ENCODE peak calls at places on chromosomes 4 and X, in five cellular contexts. One of them, this sample, is unnamed.

GRCh38 chr4:133799916-133800315 is 401.7 kb downstream of the PABPC4L start:
- DNase-seq in mucosa of descending colon: no peak
- DNase-seq in BJ: no peak
- DNase-seq in A549: no peak
- DNase-seq in cardiac fibroblast: peak
- DNase-seq in this sample: no peak

GRCh38 chrX:44871114-44871645 is 1.8 kb upstream of the KDM6A start:
- DNase-seq in mucosa of descending colon: no peak
- DNase-seq in BJ: no peak
- DNase-seq in A549: no peak
- DNase-seq in cardiac fibroblast: peak
- DNase-seq in this sample: peak

GRCh38 chr4:38323141-38323634 is 340.8 kb upstream of the KLF3 start:
- DNase-seq in mucosa of descending colon: no peak
- DNase-seq in BJ: no peak
- DNase-seq in A549: peak
- DNase-seq in cardiac fibroblast: no peak
- DNase-seq in this sample: no peak

GRCh38 chr4:185469539-185470154 is 1.9 kb downstream of the CCDC110 start:
- DNase-seq in BJ: no peak
- DNase-seq in cardiac fibroblast: no peak
- DNase-seq in A549: no peak
- DNase-seq in mucosa of descending colon: no peak
- DNase-seq in this sample: no peak

GRCh38 chrX:150768580-150769190 is 75.5 kb downstream of the MTMR1 start:
- DNase-seq in cardiac fibroblast: no peak
- DNase-seq in A549: no peak
- DNase-seq in mucosa of descending colon: peak
- DNase-seq in BJ: no peak
- DNase-seq in this sample: no peak

GRCh38 chr4:115720611-115721010 is 607.2 kb upstream of the NDST4 start:
- DNase-seq in BJ: no peak
- DNase-seq in cardiac fibroblast: no peak
- DNase-seq in mucosa of descending colon: no peak
- DNase-seq in A549: no peak
- DNase-seq in this sample: no peak

GRCh38 chrX:136950206-136950605 is 69.7 kb upstream of the RBMX start:
- DNase-seq in cardiac fibroblast: no peak
- DNase-seq in A549: no peak
- DNase-seq in mucosa of descending colon: no peak
- DNase-seq in BJ: no peak
- DNase-seq in this sample: no peak

GRCh38 chr4:38034986-38035882 is 75.0 kb downstream of the PTTG2 start:
- DNase-seq in A549: peak
- DNase-seq in BJ: no peak
- DNase-seq in cardiac fibroblast: peak
- DNase-seq in mucosa of descending colon: no peak
- DNase-seq in this sample: peak

GRCh38 chrX:152926279-152926678 is 28.4 kb downstream of the ZNF185 start:
- DNase-seq in BJ: no peak
- DNase-seq in cardiac fibroblast: peak
- DNase-seq in A549: peak
- DNase-seq in mucosa of descending colon: no peak
- DNase-seq in this sample: peak

GRCh38 chr4:54746228-54746627 is 88.5 kb downstream of the KIT start:
- DNase-seq in BJ: peak
- DNase-seq in cardiac fibroblast: no peak
- DNase-seq in A549: no peak
- DNase-seq in mucosa of descending colon: no peak
- DNase-seq in this sample: no peak

GRCh38 chr4:121989715-121990114 is 37.9 kb upstream of the TRPC3 start:
- DNase-seq in cardiac fibroblast: peak
- DNase-seq in mucosa of descending colon: no peak
- DNase-seq in A549: no peak
- DNase-seq in BJ: no peak
- DNase-seq in this sample: peak

GRCh38 chr4:7915875-7916242 is 23.8 kb downstream of the AFAP1 start:
- DNase-seq in A549: no peak
- DNase-seq in BJ: no peak
- DNase-seq in mucosa of descending colon: no peak
- DNase-seq in cardiac fibroblast: no peak
- DNase-seq in this sample: no peak
- TF ChIP-seq CTCF in A549: no peak
- TF ChIP-seq CTCF in BJ: no peak
- TF ChIP-seq CTCF in mucosa of descending colon: no peak
- TF ChIP-seq CTCF in cardiac fibroblast: no peak
- TF ChIP-seq CTCF in this sample: no peak

DNA sequence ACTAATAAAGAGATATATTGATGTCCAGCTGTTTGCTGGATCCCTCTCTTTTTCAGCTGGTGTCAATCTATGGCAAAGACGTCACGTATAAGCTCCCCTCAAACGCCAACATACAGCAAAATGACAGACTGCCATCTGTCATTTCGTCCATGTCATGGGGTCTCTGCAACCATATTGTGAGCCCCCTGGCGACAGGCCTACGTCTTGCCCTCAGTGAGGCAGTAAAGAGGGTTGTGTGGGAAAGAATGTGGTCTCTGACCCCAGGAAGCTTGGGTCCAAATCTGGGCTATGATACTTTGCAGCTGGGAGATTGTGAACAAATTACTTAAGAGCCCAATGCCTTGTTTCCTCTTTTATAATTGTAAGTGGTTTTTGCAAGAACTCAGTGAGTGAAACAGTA is 7.4 kb downstream of the SUPT20HL2 start:
- DNase-seq in mucosa of descending colon: no peak
- DNase-seq in A549: no peak
- DNase-seq in BJ: no peak
- DNase-seq in cardiac fibroblast: no peak
- DNase-seq in this sample: no peak
- TF ChIP-seq CTCF in mucosa of descending colon: no peak
- TF ChIP-seq CTCF in A549: no peak
- TF ChIP-seq CTCF in BJ: no peak
- TF ChIP-seq CTCF in cardiac fibroblast: no peak
- TF ChIP-seq CTCF in this sample: no peak

DNA sequence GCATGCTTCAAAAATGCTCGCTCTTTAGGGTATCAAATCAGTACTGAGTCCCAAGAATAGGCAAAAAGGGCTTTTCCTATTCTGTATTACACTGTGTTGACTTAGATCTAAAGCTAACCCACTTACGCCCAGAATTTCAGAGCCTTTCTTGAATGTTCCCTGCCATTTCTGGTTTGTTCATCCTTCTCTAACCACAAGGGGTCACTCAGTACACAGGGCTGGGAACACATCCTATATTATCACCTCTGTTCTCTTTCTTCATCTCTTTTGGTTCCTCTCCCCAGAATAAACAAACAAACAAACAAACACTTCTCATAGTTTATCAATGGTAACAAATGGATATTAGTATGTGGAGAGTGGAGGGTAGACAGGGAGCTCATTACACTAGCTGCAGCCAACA is 25.5 kb upstream of the MORC4 start:
- DNase-seq in cardiac fibroblast: peak
- DNase-seq in A549: peak
- DNase-seq in BJ: no peak
- DNase-seq in mucosa of descending colon: no peak
- DNase-seq in this sample: peak
- TF ChIP-seq CTCF in cardiac fibroblast: peak
- TF ChIP-seq CTCF in A549: peak
- TF ChIP-seq CTCF in BJ: peak
- TF ChIP-seq CTCF in mucosa of descending colon: no peak
- TF ChIP-seq CTCF in this sample: peak

GRCh38 chr4:147639388-147639787 is 22.2 kb downstream of the TMEM184C start:
- DNase-seq in A549: no peak
- DNase-seq in mucosa of descending colon: no peak
- DNase-seq in cardiac fibroblast: peak
- DNase-seq in BJ: no peak
- DNase-seq in this sample: no peak

GRCh38 chr4:147640331-147640730 is 23.1 kb downstream of the TMEM184C start:
- DNase-seq in cardiac fibroblast: no peak
- DNase-seq in A549: no peak
- DNase-seq in mucosa of descending colon: no peak
- DNase-seq in BJ: no peak
- DNase-seq in this sample: no peak

GRCh38 chr4:147635348-147635747 is 18.2 kb downstream of the TMEM184C start:
- DNase-seq in cardiac fibroblast: no peak
- DNase-seq in A549: no peak
- DNase-seq in BJ: no peak
- DNase-seq in mucosa of descending colon: no peak
- DNase-seq in this sample: no peak

GRCh38 chr4:147638365-147638764 is 21.2 kb downstream of the TMEM184C start:
- DNase-seq in BJ: no peak
- DNase-seq in cardiac fibroblast: no peak
- DNase-seq in mucosa of descending colon: no peak
- DNase-seq in A549: no peak
- DNase-seq in this sample: no peak

DNA sequence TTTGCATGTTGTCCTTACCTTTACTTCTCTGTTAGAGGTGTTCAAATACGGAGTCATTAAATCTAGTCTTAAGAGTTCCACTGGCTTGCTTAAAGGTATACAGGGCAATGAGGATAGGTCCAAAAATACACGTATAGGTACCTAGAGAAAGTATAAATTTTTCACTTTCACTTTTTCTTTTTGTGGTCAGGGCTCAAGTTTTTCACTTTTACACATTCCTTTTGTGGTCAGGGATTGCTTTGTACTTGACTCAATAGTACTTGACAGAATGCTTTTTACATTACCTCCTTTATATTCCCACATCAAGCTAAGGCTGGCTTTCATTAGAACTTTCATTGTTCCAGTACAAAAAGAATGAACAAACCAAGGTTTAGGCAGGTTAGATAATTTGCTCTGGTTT is 21.7 kb downstream of the TMEM184C start:
- DNase-seq in mucosa of descending colon: no peak
- DNase-seq in BJ: no peak
- DNase-seq in cardiac fibroblast: peak
- DNase-seq in A549: no peak
- DNase-seq in this sample: no peak
- TF ChIP-seq CTCF in mucosa of descending colon: no peak
- TF ChIP-seq CTCF in BJ: no peak
- TF ChIP-seq CTCF in cardiac fibroblast: no peak
- TF ChIP-seq CTCF in A549: no peak
- TF ChIP-seq CTCF in this sample: no peak

GRCh38 chr4:70940134-70940533 is 38.0 kb downstream of the MOB1B start:
- DNase-seq in cardiac fibroblast: no peak
- DNase-seq in mucosa of descending colon: no peak
- DNase-seq in BJ: no peak
- DNase-seq in A549: no peak
- DNase-seq in this sample: no peak
- TF ChIP-seq CTCF in cardiac fibroblast: no peak
- TF ChIP-seq CTCF in mucosa of descending colon: no peak
- TF ChIP-seq CTCF in BJ: no peak
- TF ChIP-seq CTCF in A549: no peak
- TF ChIP-seq CTCF in this sample: no peak

DNA sequence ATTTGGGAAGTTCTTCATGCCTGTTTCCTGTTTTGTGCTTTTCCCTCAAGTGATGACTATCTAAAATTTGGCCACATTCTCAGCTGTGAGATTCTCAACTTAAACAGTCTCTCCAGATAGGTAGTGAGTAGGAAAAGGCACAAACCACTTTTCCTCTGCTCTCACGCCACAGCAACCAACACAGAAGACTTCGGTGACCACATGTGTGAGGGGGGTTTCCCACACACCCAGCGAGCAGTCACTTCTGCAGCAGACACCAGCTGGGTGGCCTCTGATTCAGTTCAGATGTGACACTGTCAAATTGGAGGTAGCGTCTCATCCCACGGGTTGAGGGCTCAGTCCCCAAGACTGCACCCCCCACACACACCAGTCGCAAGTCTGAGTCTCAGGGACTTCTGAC is 25.1 kb upstream of the CLDN34 start:
- DNase-seq in BJ: no peak
- DNase-seq in A549: no peak
- DNase-seq in mucosa of descending colon: no peak
- DNase-seq in cardiac fibroblast: no peak
- DNase-seq in this sample: no peak
- TF ChIP-seq CTCF in BJ: no peak
- TF ChIP-seq CTCF in A549: no peak
- TF ChIP-seq CTCF in mucosa of descending colon: no peak
- TF ChIP-seq CTCF in cardiac fibroblast: no peak
- TF ChIP-seq CTCF in this sample: no peak

GRCh38 chr4:110503588-110504435 is 27.9 kb downstream of the ENPEP start:
- DNase-seq in A549: no peak
- DNase-seq in BJ: no peak
- DNase-seq in cardiac fibroblast: no peak
- DNase-seq in mucosa of descending colon: no peak
- DNase-seq in this sample: no peak
- TF ChIP-seq CTCF in A549: no peak
- TF ChIP-seq CTCF in BJ: no peak
- TF ChIP-seq CTCF in cardiac fibroblast: peak
- TF ChIP-seq CTCF in mucosa of descending colon: no peak
- TF ChIP-seq CTCF in this sample: no peak

This sample was measured in Calu3.